ENCODE peak calls at places on chromosomes 6 and 20, in six cellular contexts. One of them, this sample, is unnamed.

GRCh38 chr20:38211200-38212097 is 46.4 kb upstream of the TGM2 start:
- DNase-seq in activated naive CD8-positive, alpha-beta T cell treated with anti-CD3 and anti-CD28 coated beads, Interleukin-2, amount 50 U/mL, for 24 hours: no peak
- DNase-seq in RPMI7951: peak
- DNase-seq in lung microvascular endothelial cell: no peak
- DNase-seq in GOT3: no peak
- DNase-seq in T follicular helper cell: no peak
- DNase-seq in this sample: no peak

GRCh38 chr20:8133816-8134451 is 1.9 kb downstream of the PLCB1 start:
- DNase-seq in activated naive CD8-positive, alpha-beta T cell treated with anti-CD3 and anti-CD28 coated beads, Interleukin-2, amount 50 U/mL, for 24 hours: no peak
- DNase-seq in GOT3: no peak
- DNase-seq in T follicular helper cell: no peak
- DNase-seq in RPMI7951: no peak
- DNase-seq in lung microvascular endothelial cell: peak
- DNase-seq in this sample: no peak

GRCh38 chr20:9359561-9360308 is 154.7 kb upstream of the LAMP5 start:
- DNase-seq in T follicular helper cell: no peak
- DNase-seq in RPMI7951: peak
- DNase-seq in GOT3: peak
- DNase-seq in activated naive CD8-positive, alpha-beta T cell treated with anti-CD3 and anti-CD28 coated beads, Interleukin-2, amount 50 U/mL, for 24 hours: no peak
- DNase-seq in lung microvascular endothelial cell: peak
- DNase-seq in this sample: no peak

GRCh38 chr20:20734475-20734948 is 22.1 kb upstream of the RALGAPA2 start:
- DNase-seq in lung microvascular endothelial cell: peak
- DNase-seq in T follicular helper cell: no peak
- DNase-seq in RPMI7951: no peak
- DNase-seq in GOT3: no peak
- DNase-seq in activated naive CD8-positive, alpha-beta T cell treated with anti-CD3 and anti-CD28 coated beads, Interleukin-2, amount 50 U/mL, for 24 hours: peak
- DNase-seq in this sample: no peak

GRCh38 chr20:38224534-38224933 is 36.0 kb downstream of the KIAA1755 start:
- DNase-seq in activated naive CD8-positive, alpha-beta T cell treated with anti-CD3 and anti-CD28 coated beads, Interleukin-2, amount 50 U/mL, for 24 hours: no peak
- DNase-seq in RPMI7951: no peak
- DNase-seq in GOT3: no peak
- DNase-seq in T follicular helper cell: no peak
- DNase-seq in lung microvascular endothelial cell: no peak
- DNase-seq in this sample: no peak

GRCh38 chr6:31967926-31968320 is 4.0 kb downstream of the DXO start:
- DNase-seq in RPMI7951: no peak
- DNase-seq in activated naive CD8-positive, alpha-beta T cell treated with anti-CD3 and anti-CD28 coated beads, Interleukin-2, amount 50 U/mL, for 24 hours: no peak
- DNase-seq in T follicular helper cell: no peak
- DNase-seq in GOT3: no peak
- DNase-seq in lung microvascular endothelial cell: no peak
- DNase-seq in this sample: no peak

GRCh38 chr6:34696189-34696738 is 303 bp downstream of the ILRUN start:
- DNase-seq in lung microvascular endothelial cell: peak
- DNase-seq in GOT3: no peak
- DNase-seq in T follicular helper cell: no peak
- DNase-seq in RPMI7951: peak
- DNase-seq in activated naive CD8-positive, alpha-beta T cell treated with anti-CD3 and anti-CD28 coated beads, Interleukin-2, amount 50 U/mL, for 24 hours: no peak
- DNase-seq in this sample: no peak

GRCh38 chr6:155026366-155027045 is 31.4 kb downstream of the TIAM2 start:
- DNase-seq in activated naive CD8-positive, alpha-beta T cell treated with anti-CD3 and anti-CD28 coated beads, Interleukin-2, amount 50 U/mL, for 24 hours: no peak
- DNase-seq in lung microvascular endothelial cell: peak
- DNase-seq in GOT3: peak
- DNase-seq in T follicular helper cell: no peak
- DNase-seq in RPMI7951: peak
- DNase-seq in this sample: no peak

GRCh38 chr20:32454164-32455145 is 96.3 kb downstream of the ASXL1 start:
- DNase-seq in GOT3: no peak
- DNase-seq in T follicular helper cell: no peak
- DNase-seq in lung microvascular endothelial cell: no peak
- DNase-seq in RPMI7951: no peak
- DNase-seq in activated naive CD8-positive, alpha-beta T cell treated with anti-CD3 and anti-CD28 coated beads, Interleukin-2, amount 50 U/mL, for 24 hours: no peak
- DNase-seq in this sample: no peak

GRCh38 chr6:164415832-164416563 is 893.4 kb downstream of the C6orf118 start:
- DNase-seq in GOT3: no peak
- DNase-seq in T follicular helper cell: no peak
- DNase-seq in lung microvascular endothelial cell: peak
- DNase-seq in RPMI7951: peak
- DNase-seq in activated naive CD8-positive, alpha-beta T cell treated with anti-CD3 and anti-CD28 coated beads, Interleukin-2, amount 50 U/mL, for 24 hours: no peak
- DNase-seq in this sample: no peak

GRCh38 chr6:12733876-12734275 is 17.3 kb downstream of the PHACTR1 start:
- DNase-seq in T follicular helper cell: no peak
- DNase-seq in RPMI7951: no peak
- DNase-seq in lung microvascular endothelial cell: no peak
- DNase-seq in GOT3: no peak
- DNase-seq in activated naive CD8-positive, alpha-beta T cell treated with anti-CD3 and anti-CD28 coated beads, Interleukin-2, amount 50 U/mL, for 24 hours: no peak
- DNase-seq in this sample: no peak

GRCh38 chr6:7998103-7998725 is 66.0 kb downstream of the BLOC1S5 start:
- DNase-seq in activated naive CD8-positive, alpha-beta T cell treated with anti-CD3 and anti-CD28 coated beads, Interleukin-2, amount 50 U/mL, for 24 hours: no peak
- DNase-seq in T follicular helper cell: no peak
- DNase-seq in GOT3: no peak
- DNase-seq in RPMI7951: no peak
- DNase-seq in lung microvascular endothelial cell: no peak
- DNase-seq in this sample: peak

GRCh38 chr6:33746036-33746600 is 587 bp downstream of the IP6K3 start:
- DNase-seq in T follicular helper cell: no peak
- DNase-seq in GOT3: no peak
- DNase-seq in RPMI7951: peak
- DNase-seq in lung microvascular endothelial cell: no peak
- DNase-seq in activated naive CD8-positive, alpha-beta T cell treated with anti-CD3 and anti-CD28 coated beads, Interleukin-2, amount 50 U/mL, for 24 hours: no peak
- DNase-seq in this sample: no peak

GRCh38 chr6:117515326-117515725 is 32.9 kb downstream of the DCBLD1 start:
- DNase-seq in lung microvascular endothelial cell: no peak
- DNase-seq in T follicular helper cell: no peak
- DNase-seq in GOT3: no peak
- DNase-seq in activated naive CD8-positive, alpha-beta T cell treated with anti-CD3 and anti-CD28 coated beads, Interleukin-2, amount 50 U/mL, for 24 hours: no peak
- DNase-seq in RPMI7951: no peak
- DNase-seq in this sample: no peak

GRCh38 chr6:169986171-169986847 is 234.9 kb downstream of the ERMARD start:
- DNase-seq in lung microvascular endothelial cell: no peak
- DNase-seq in T follicular helper cell: no peak
- DNase-seq in activated naive CD8-positive, alpha-beta T cell treated with anti-CD3 and anti-CD28 coated beads, Interleukin-2, amount 50 U/mL, for 24 hours: no peak
- DNase-seq in RPMI7951: no peak
- DNase-seq in GOT3: no peak
- DNase-seq in this sample: no peak

GRCh38 chr6:93419304-93420162 is at the start of gene EPHA7:
- DNase-seq in lung microvascular endothelial cell: peak
- DNase-seq in T follicular helper cell: no peak
- DNase-seq in GOT3: peak
- DNase-seq in activated naive CD8-positive, alpha-beta T cell treated with anti-CD3 and anti-CD28 coated beads, Interleukin-2, amount 50 U/mL, for 24 hours: peak
- DNase-seq in RPMI7951: peak
- DNase-seq in this sample: no peak

GRCh38 chr6:151497935-151498726 is 4.3 kb downstream of the CCDC170 start:
- DNase-seq in lung microvascular endothelial cell: no peak
- DNase-seq in RPMI7951: no peak
- DNase-seq in GOT3: no peak
- DNase-seq in activated naive CD8-positive, alpha-beta T cell treated with anti-CD3 and anti-CD28 coated beads, Interleukin-2, amount 50 U/mL, for 24 hours: no peak
- DNase-seq in T follicular helper cell: no peak
- DNase-seq in this sample: no peak

GRCh38 chr6:32944265-32944664 is 3.4 kb upstream of the HLA-DMB start:
- DNase-seq in lung microvascular endothelial cell: no peak
- DNase-seq in RPMI7951: no peak
- DNase-seq in T follicular helper cell: no peak
- DNase-seq in activated naive CD8-positive, alpha-beta T cell treated with anti-CD3 and anti-CD28 coated beads, Interleukin-2, amount 50 U/mL, for 24 hours: peak
- DNase-seq in GOT3: no peak
- DNase-seq in this sample: peak

GRCh38 chr6:50907565-50907964 is 88.9 kb downstream of the TFAP2B start:
- DNase-seq in lung microvascular endothelial cell: no peak
- DNase-seq in activated naive CD8-positive, alpha-beta T cell treated with anti-CD3 and anti-CD28 coated beads, Interleukin-2, amount 50 U/mL, for 24 hours: no peak
- DNase-seq in T follicular helper cell: no peak
- DNase-seq in GOT3: no peak
- DNase-seq in RPMI7951: no peak
- DNase-seq in this sample: no peak

GRCh38 chr6:10759312-10759839 is 11.8 kb downstream of the TMEM14B start:
- DNase-seq in RPMI7951: peak
- DNase-seq in GOT3: no peak
- DNase-seq in T follicular helper cell: no peak
- DNase-seq in activated naive CD8-positive, alpha-beta T cell treated with anti-CD3 and anti-CD28 coated beads, Interleukin-2, amount 50 U/mL, for 24 hours: no peak
- DNase-seq in lung microvascular endothelial cell: peak
- DNase-seq in this sample: no peak

GRCh38 chr6:68252632-68253031 is 382.4 kb upstream of the ADGRB3 start:
- DNase-seq in lung microvascular endothelial cell: no peak
- DNase-seq in GOT3: no peak
- DNase-seq in RPMI7951: no peak
- DNase-seq in T follicular helper cell: no peak
- DNase-seq in activated naive CD8-positive, alpha-beta T cell treated with anti-CD3 and anti-CD28 coated beads, Interleukin-2, amount 50 U/mL, for 24 hours: no peak
- DNase-seq in this sample: no peak

GRCh38 chr6:158969148-158969547 is 30.9 kb downstream of the RSPH3 start:
- DNase-seq in lung microvascular endothelial cell: no peak
- DNase-seq in activated naive CD8-positive, alpha-beta T cell treated with anti-CD3 and anti-CD28 coated beads, Interleukin-2, amount 50 U/mL, for 24 hours: no peak
- DNase-seq in RPMI7951: no peak
- DNase-seq in T follicular helper cell: no peak
- DNase-seq in GOT3: no peak
- DNase-seq in this sample: no peak